ENCODE peak calls at places on chromosome 15, in eight cellular contexts. One of them, this sample, is unnamed.

GRCh38 chr15:67175643-67176071 is 78.8 kb downstream of the AAGAB start:
- DNase-seq in endothelial cell: peak
- DNase-seq in activated naive CD8-positive, alpha-beta T cell treated with anti-CD3 and anti-CD28 coated beads, Interleukin-2, amount 50 U/mL, for 16 hours: no peak
- DNase-seq in activated CD4-positive, alpha-beta T cell treated with anti-CD3 and anti-CD28 coated beads, Interleukin-2, amount 50 U/mL, for 1 hour: no peak
- DNase-seq in stomach: no peak
- DNase-seq in pancreas: no peak
- DNase-seq in nephron progenitor cell: no peak
- DNase-seq in thyroid gland: peak
- DNase-seq in this sample: peak

GRCh38 chr15:40353697-40354096 is 2.9 kb downstream of the PHGR1 start:
- DNase-seq in endothelial cell: no peak
- DNase-seq in activated naive CD8-positive, alpha-beta T cell treated with anti-CD3 and anti-CD28 coated beads, Interleukin-2, amount 50 U/mL, for 16 hours: no peak
- DNase-seq in activated CD4-positive, alpha-beta T cell treated with anti-CD3 and anti-CD28 coated beads, Interleukin-2, amount 50 U/mL, for 1 hour: no peak
- DNase-seq in stomach: peak
- DNase-seq in pancreas: no peak
- DNase-seq in nephron progenitor cell: no peak
- DNase-seq in thyroid gland: no peak
- DNase-seq in this sample: no peak

GRCh38 chr15:89387140-89387903 is 52.7 kb upstream of the POLG start:
- DNase-seq in endothelial cell: no peak
- DNase-seq in activated naive CD8-positive, alpha-beta T cell treated with anti-CD3 and anti-CD28 coated beads, Interleukin-2, amount 50 U/mL, for 16 hours: no peak
- DNase-seq in activated CD4-positive, alpha-beta T cell treated with anti-CD3 and anti-CD28 coated beads, Interleukin-2, amount 50 U/mL, for 1 hour: no peak
- DNase-seq in stomach: no peak
- DNase-seq in pancreas: no peak
- DNase-seq in nephron progenitor cell: no peak
- DNase-seq in thyroid gland: no peak
- DNase-seq in this sample: no peak

GRCh38 chr15:89857673-89858072 is 36.1 kb downstream of the AP3S2 start:
- DNase-seq in endothelial cell: no peak
- DNase-seq in activated naive CD8-positive, alpha-beta T cell treated with anti-CD3 and anti-CD28 coated beads, Interleukin-2, amount 50 U/mL, for 16 hours: no peak
- DNase-seq in activated CD4-positive, alpha-beta T cell treated with anti-CD3 and anti-CD28 coated beads, Interleukin-2, amount 50 U/mL, for 1 hour: no peak
- DNase-seq in stomach: no peak
- DNase-seq in pancreas: peak
- DNase-seq in nephron progenitor cell: no peak
- DNase-seq in thyroid gland: no peak
- DNase-seq in this sample: no peak

GRCh38 chr15:64749999-64750657 is 25.3 kb downstream of the RBPMS2 start:
- DNase-seq in endothelial cell: peak
- DNase-seq in activated naive CD8-positive, alpha-beta T cell treated with anti-CD3 and anti-CD28 coated beads, Interleukin-2, amount 50 U/mL, for 16 hours: no peak
- DNase-seq in activated CD4-positive, alpha-beta T cell treated with anti-CD3 and anti-CD28 coated beads, Interleukin-2, amount 50 U/mL, for 1 hour: no peak
- DNase-seq in stomach: no peak
- DNase-seq in pancreas: no peak
- DNase-seq in nephron progenitor cell: peak
- DNase-seq in thyroid gland: no peak
- DNase-seq in this sample: no peak

GRCh38 chr15:90762109-90762508 is 45.0 kb downstream of the BLM start:
- DNase-seq in endothelial cell: no peak
- DNase-seq in activated naive CD8-positive, alpha-beta T cell treated with anti-CD3 and anti-CD28 coated beads, Interleukin-2, amount 50 U/mL, for 16 hours: no peak
- DNase-seq in activated CD4-positive, alpha-beta T cell treated with anti-CD3 and anti-CD28 coated beads, Interleukin-2, amount 50 U/mL, for 1 hour: no peak
- DNase-seq in stomach: peak
- DNase-seq in pancreas: no peak
- DNase-seq in nephron progenitor cell: no peak
- DNase-seq in thyroid gland: peak
- DNase-seq in this sample: peak

GRCh38 chr15:25426896-25427610 is 11.8 kb downstream of the UBE3A start:
- DNase-seq in endothelial cell: no peak
- DNase-seq in activated naive CD8-positive, alpha-beta T cell treated with anti-CD3 and anti-CD28 coated beads, Interleukin-2, amount 50 U/mL, for 16 hours: no peak
- DNase-seq in activated CD4-positive, alpha-beta T cell treated with anti-CD3 and anti-CD28 coated beads, Interleukin-2, amount 50 U/mL, for 1 hour: no peak
- DNase-seq in stomach: no peak
- DNase-seq in pancreas: no peak
- DNase-seq in nephron progenitor cell: no peak
- DNase-seq in thyroid gland: no peak
- DNase-seq in this sample: no peak

GRCh38 chr15:60683156-60683555 is 204.2 kb upstream of the ICE2 start:
- DNase-seq in endothelial cell: no peak
- DNase-seq in activated naive CD8-positive, alpha-beta T cell treated with anti-CD3 and anti-CD28 coated beads, Interleukin-2, amount 50 U/mL, for 16 hours: no peak
- DNase-seq in activated CD4-positive, alpha-beta T cell treated with anti-CD3 and anti-CD28 coated beads, Interleukin-2, amount 50 U/mL, for 1 hour: no peak
- DNase-seq in stomach: no peak
- DNase-seq in pancreas: no peak
- DNase-seq in nephron progenitor cell: no peak
- DNase-seq in thyroid gland: no peak
- DNase-seq in this sample: no peak

GRCh38 chr15:30941520-30941919 is 37.8 kb downstream of the FAN1 start:
- DNase-seq in endothelial cell: no peak
- DNase-seq in activated naive CD8-positive, alpha-beta T cell treated with anti-CD3 and anti-CD28 coated beads, Interleukin-2, amount 50 U/mL, for 16 hours: no peak
- DNase-seq in activated CD4-positive, alpha-beta T cell treated with anti-CD3 and anti-CD28 coated beads, Interleukin-2, amount 50 U/mL, for 1 hour: no peak
- DNase-seq in stomach: no peak
- DNase-seq in pancreas: no peak
- DNase-seq in nephron progenitor cell: no peak
- DNase-seq in thyroid gland: no peak
- DNase-seq in this sample: no peak

GRCh38 chr15:95174281-95174680 is 942.9 kb downstream of the MCTP2 start:
- DNase-seq in endothelial cell: no peak
- DNase-seq in activated naive CD8-positive, alpha-beta T cell treated with anti-CD3 and anti-CD28 coated beads, Interleukin-2, amount 50 U/mL, for 16 hours: no peak
- DNase-seq in activated CD4-positive, alpha-beta T cell treated with anti-CD3 and anti-CD28 coated beads, Interleukin-2, amount 50 U/mL, for 1 hour: no peak
- DNase-seq in stomach: no peak
- DNase-seq in pancreas: no peak
- DNase-seq in nephron progenitor cell: no peak
- DNase-seq in thyroid gland: no peak
- DNase-seq in this sample: no peak

GRCh38 chr15:101504866-101505609 is 15.5 kb upstream of the PCSK6 start:
- DNase-seq in endothelial cell: no peak
- DNase-seq in activated naive CD8-positive, alpha-beta T cell treated with anti-CD3 and anti-CD28 coated beads, Interleukin-2, amount 50 U/mL, for 16 hours: no peak
- DNase-seq in activated CD4-positive, alpha-beta T cell treated with anti-CD3 and anti-CD28 coated beads, Interleukin-2, amount 50 U/mL, for 1 hour: no peak
- DNase-seq in stomach: no peak
- DNase-seq in pancreas: no peak
- DNase-seq in nephron progenitor cell: no peak
- DNase-seq in thyroid gland: no peak
- DNase-seq in this sample: no peak

GRCh38 chr15:75347222-75348033 is 589 bp downstream of the NEIL1 start:
- DNase-seq in endothelial cell: peak
- DNase-seq in activated naive CD8-positive, alpha-beta T cell treated with anti-CD3 and anti-CD28 coated beads, Interleukin-2, amount 50 U/mL, for 16 hours: no peak
- DNase-seq in activated CD4-positive, alpha-beta T cell treated with anti-CD3 and anti-CD28 coated beads, Interleukin-2, amount 50 U/mL, for 1 hour: peak
- DNase-seq in stomach: peak
- DNase-seq in pancreas: peak
- DNase-seq in nephron progenitor cell: peak
- DNase-seq in thyroid gland: peak
- DNase-seq in this sample: peak

GRCh38 chr15:90481023-90481422 is 48.7 kb upstream of the CRTC3 start:
- DNase-seq in endothelial cell: no peak
- DNase-seq in activated naive CD8-positive, alpha-beta T cell treated with anti-CD3 and anti-CD28 coated beads, Interleukin-2, amount 50 U/mL, for 16 hours: no peak
- DNase-seq in activated CD4-positive, alpha-beta T cell treated with anti-CD3 and anti-CD28 coated beads, Interleukin-2, amount 50 U/mL, for 1 hour: peak
- DNase-seq in stomach: no peak
- DNase-seq in pancreas: no peak
- DNase-seq in nephron progenitor cell: no peak
- DNase-seq in thyroid gland: no peak
- DNase-seq in this sample: no peak

GRCh38 chr15:78944669-78945407 is at the start of gene CTSH:
- DNase-seq in endothelial cell: peak
- DNase-seq in activated naive CD8-positive, alpha-beta T cell treated with anti-CD3 and anti-CD28 coated beads, Interleukin-2, amount 50 U/mL, for 16 hours: peak
- DNase-seq in activated CD4-positive, alpha-beta T cell treated with anti-CD3 and anti-CD28 coated beads, Interleukin-2, amount 50 U/mL, for 1 hour: peak
- DNase-seq in stomach: peak
- DNase-seq in pancreas: peak
- DNase-seq in nephron progenitor cell: peak
- DNase-seq in thyroid gland: peak
- DNase-seq in this sample: peak

GRCh38 chr15:43277901-43278300 is 11.2 kb upstream of the TGM5 start:
- DNase-seq in endothelial cell: no peak
- DNase-seq in activated naive CD8-positive, alpha-beta T cell treated with anti-CD3 and anti-CD28 coated beads, Interleukin-2, amount 50 U/mL, for 16 hours: no peak
- DNase-seq in activated CD4-positive, alpha-beta T cell treated with anti-CD3 and anti-CD28 coated beads, Interleukin-2, amount 50 U/mL, for 1 hour: no peak
- DNase-seq in stomach: no peak
- DNase-seq in pancreas: no peak
- DNase-seq in nephron progenitor cell: no peak
- DNase-seq in thyroid gland: no peak
- DNase-seq in this sample: no peak

GRCh38 chr15:31409196-31409595 is 82.6 kb downstream of the KLF13 start:
- DNase-seq in endothelial cell: no peak
- DNase-seq in activated naive CD8-positive, alpha-beta T cell treated with anti-CD3 and anti-CD28 coated beads, Interleukin-2, amount 50 U/mL, for 16 hours: no peak
- DNase-seq in activated CD4-positive, alpha-beta T cell treated with anti-CD3 and anti-CD28 coated beads, Interleukin-2, amount 50 U/mL, for 1 hour: no peak
- DNase-seq in stomach: no peak
- DNase-seq in pancreas: no peak
- DNase-seq in nephron progenitor cell: no peak
- DNase-seq in thyroid gland: no peak
- DNase-seq in this sample: no peak

GRCh38 chr15:66603301-66604179 is 37.7 kb upstream of the LCTL start:
- DNase-seq in endothelial cell: peak
- DNase-seq in activated naive CD8-positive, alpha-beta T cell treated with anti-CD3 and anti-CD28 coated beads, Interleukin-2, amount 50 U/mL, for 16 hours: peak
- DNase-seq in activated CD4-positive, alpha-beta T cell treated with anti-CD3 and anti-CD28 coated beads, Interleukin-2, amount 50 U/mL, for 1 hour: peak
- DNase-seq in stomach: peak
- DNase-seq in pancreas: peak
- DNase-seq in nephron progenitor cell: peak
- DNase-seq in thyroid gland: peak
- DNase-seq in this sample: peak

GRCh38 chr15:93070901-93071300 is 18.1 kb downstream of the RGMA start:
- DNase-seq in endothelial cell: no peak
- DNase-seq in activated naive CD8-positive, alpha-beta T cell treated with anti-CD3 and anti-CD28 coated beads, Interleukin-2, amount 50 U/mL, for 16 hours: no peak
- DNase-seq in activated CD4-positive, alpha-beta T cell treated with anti-CD3 and anti-CD28 coated beads, Interleukin-2, amount 50 U/mL, for 1 hour: no peak
- DNase-seq in stomach: no peak
- DNase-seq in pancreas: no peak
- DNase-seq in nephron progenitor cell: no peak
- DNase-seq in thyroid gland: no peak
- DNase-seq in this sample: no peak

GRCh38 chr15:87874896-87875661 is 381.5 kb downstream of the NTRK3 start:
- DNase-seq in endothelial cell: peak
- DNase-seq in activated naive CD8-positive, alpha-beta T cell treated with anti-CD3 and anti-CD28 coated beads, Interleukin-2, amount 50 U/mL, for 16 hours: no peak
- DNase-seq in activated CD4-positive, alpha-beta T cell treated with anti-CD3 and anti-CD28 coated beads, Interleukin-2, amount 50 U/mL, for 1 hour: no peak
- DNase-seq in stomach: no peak
- DNase-seq in pancreas: no peak
- DNase-seq in nephron progenitor cell: peak
- DNase-seq in thyroid gland: peak
- DNase-seq in this sample: peak

GRCh38 chr15:73244333-73244732 is 124.4 kb downstream of the HCN4 start:
- DNase-seq in endothelial cell: no peak
- DNase-seq in activated naive CD8-positive, alpha-beta T cell treated with anti-CD3 and anti-CD28 coated beads, Interleukin-2, amount 50 U/mL, for 16 hours: no peak
- DNase-seq in activated CD4-positive, alpha-beta T cell treated with anti-CD3 and anti-CD28 coated beads, Interleukin-2, amount 50 U/mL, for 1 hour: no peak
- DNase-seq in stomach: no peak
- DNase-seq in pancreas: no peak
- DNase-seq in nephron progenitor cell: no peak
- DNase-seq in thyroid gland: no peak
- DNase-seq in this sample: no peak

GRCh38 chr15:70142322-70143191 is 44.8 kb upstream of the TLE3 start:
- DNase-seq in endothelial cell: no peak
- DNase-seq in activated naive CD8-positive, alpha-beta T cell treated with anti-CD3 and anti-CD28 coated beads, Interleukin-2, amount 50 U/mL, for 16 hours: no peak
- DNase-seq in activated CD4-positive, alpha-beta T cell treated with anti-CD3 and anti-CD28 coated beads, Interleukin-2, amount 50 U/mL, for 1 hour: no peak
- DNase-seq in stomach: no peak
- DNase-seq in pancreas: no peak
- DNase-seq in nephron progenitor cell: no peak
- DNase-seq in thyroid gland: peak
- DNase-seq in this sample: peak

This sample was measured in posterior vena cava.